ENCODE peak calls at places on chromosomes 4 and X, in five cellular contexts. X is DND-41; B is CD8-positive, alpha-beta memory T cell; I is GOT3; M is SJSA1. C is an unnamed sample.

GRCh38 chr4:97074531-97074930 is 1068.7 kb downstream of the STPG2 start:
- DNase-seq in X (no peak), B (no peak), I (no peak), M (no peak), C (no peak)

GRCh38 chrX:71210829-71211228 is 12.2 kb upstream of the GJB1 start:
- DNase-seq in X (no peak), B (no peak), I (no peak), M (no peak), C (no peak)

GRCh38 chr4:150415213-150415612 is 166.7 kb upstream of the MAB21L2 start:
- DNase-seq in X (no peak), B (no peak), I (no peak), M (no peak), C (no peak)

GRCh38 chr4:122826596-122827257 is at the start of gene FGF2:
- DNase-seq in X (no peak), B (no peak), I (peak; percentile 30), M (peak; percentile 42), C (no peak)

GRCh38 chr4:54367059-54367458 is 138.0 kb downstream of the PDGFRA start:
- DNase-seq in X (no peak), B (no peak), I (no peak), M (no peak), C (no peak)

GRCh38 chr4:163991268-163991667 is 496.8 kb downstream of the TMA16 start:
- DNase-seq in X (no peak), B (no peak), I (no peak), M (no peak), C (no peak)

GRCh38 chr4:16065066-16065465 is 18.8 kb downstream of the PROM1 start:
- DNase-seq in X (no peak), B (no peak), I (no peak), M (no peak), C (no peak)

GRCh38 chrX:2785538-2785937 is 33.7 kb downstream of the XG start:
- DNase-seq in X (no peak), B (no peak), I (no peak), M (no peak), C (no peak)

GRCh38 chr4:173264960-173265281 is 69.2 kb downstream of the HMGB2 start:
- DNase-seq in X (no peak), B (no peak), I (no peak), M (no peak), C (no peak)

GRCh38 chr4:176789955-176790354 is 2.8 kb downstream of the VEGFC start:
- DNase-seq in X (no peak), B (no peak), I (no peak), M (peak; percentile 54), C (no peak)

GRCh38 chr4:41878991-41879491 is 56.2 kb upstream of the TMEM33 start:
- DNase-seq in X (no peak), B (no peak), I (no peak), M (no peak), C (no peak)

GRCh38 chr4:140326395-140326993 is 47.0 kb upstream of the SCOC start:
- DNase-seq in X (peak; percentile 11), B (no peak), I (no peak), M (peak; percentile 42), C (peak; percentile 15)

GRCh38 chrX:106862972-106863688 is 40.0 kb downstream of the RIPPLY1 start:
- DNase-seq in X (peak; percentile 7), B (no peak), I (no peak), M (no peak), C (no peak)

GRCh38 chr4:7650606-7651400 is 216.1 kb upstream of the PSAPL1 start:
- DNase-seq in X (no peak), B (no peak), I (no peak), M (no peak), C (no peak)

GRCh38 chr4:163391756-163392155 is 48.1 kb downstream of the NPY5R start:
- DNase-seq in X (no peak), B (no peak), I (no peak), M (no peak), C (no peak)

GRCh38 chrX:98516120-98516519 is 1632.4 kb downstream of the RPA4 start:
- DNase-seq in X (no peak), B (no peak), I (no peak), M (no peak), C (no peak)

GRCh38 chrX:11059923-11060322 is 51.2 kb upstream of the HCCS start:
- DNase-seq in X (no peak), B (no peak), I (no peak), M (no peak), C (no peak)

GRCh38 chr4:156773648-156774357 is 197.8 kb downstream of the PDGFC start:
- DNase-seq in X (no peak), B (no peak), I (no peak), M (no peak), C (peak; percentile 65)

C was measured in SW 1271.